ENCODE peak calls at places on chromosomes 5 and 9, in eight cellular contexts. E, S, U, O, N, L, T and P are unnamed samples.

GRCh38 chr9:20397348-20397747 is 225.0 kb downstream of the MLLT3 start:
- DNase-seq in O (no peak), L (no peak), S (no peak), E (no peak), U (no peak), T (no peak), N (no peak), P (no peak)

GRCh38 chr5:78554595-78554994 is 94.0 kb downstream of the LHFPL2 start:
- DNase-seq in U (no peak), N (no peak), T (no peak), O (no peak), S (no peak), E (no peak), L (no peak), P (no peak)

GRCh38 chr5:2574155-2574554 is 177.3 kb downstream of the IRX2 start:
- DNase-seq in E (no peak), N (no peak), L (no peak), O (no peak), S (no peak), T (no peak), U (no peak), P (no peak)

GRCh38 chr9:96253059-96253696 is 48.8 kb downstream of the HSD17B3 start:
- DNase-seq in E (no peak), L (no peak), S (no peak), U (no peak), T (no peak), O (no peak), N (no peak), P (no peak)

GRCh38 chr9:136977223-136978072 is at the start of gene PTGDS:
- DNase-seq in O (no peak), L (peak), U (no peak), T (no peak), E (no peak), S (no peak), N (no peak), P (no peak)

GRCh38 chr9:97521576-97522333 is 20.3 kb downstream of the TMOD1 start:
- DNase-seq in S (no peak), O (no peak), L (no peak), N (no peak), U (no peak), T (no peak), E (no peak), P (no peak)

GRCh38 chr5:39696672-39697398 is 272.1 kb upstream of the DAB2 start:
- DNase-seq in L (no peak), N (no peak), E (no peak), O (no peak), T (no peak), S (no peak), U (no peak), P (no peak)

GRCh38 chr9:32631991-32632390 is 3.5 kb downstream of the TAF1L start:
- DNase-seq in T (no peak), N (no peak), S (no peak), O (no peak), L (no peak), U (no peak), E (no peak), P (no peak)

GRCh38 chr9:34333836-34334235 is 4.5 kb downstream of the NUDT2 start:
- DNase-seq in N (no peak), T (no peak), O (no peak), L (no peak), U (no peak), E (no peak), S (no peak), P (no peak)

GRCh38 chr9:79535534-79535933 is 36.2 kb upstream of the TLE4 start:
- DNase-seq in U (no peak), S (no peak), E (no peak), O (no peak), N (no peak), L (no peak), T (no peak), P (no peak)

GRCh38 chr9:107137495-107138202 is 145.4 kb upstream of the RAD23B start:
- DNase-seq in N (no peak), U (no peak), O (no peak), L (peak), T (no peak), E (peak), S (peak), P (peak)

GRCh38 chr9:77521091-77521490 is 127.0 kb downstream of the GNA14 start:
- DNase-seq in T (no peak), L (no peak), N (no peak), S (no peak), E (no peak), U (no peak), O (no peak), P (no peak)

GRCh38 chr5:122229551-122229950 is 82.5 kb upstream of the SNCAIP start:
- DNase-seq in N (no peak), O (no peak), S (no peak), E (no peak), L (no peak), U (no peak), T (no peak), P (no peak)

GRCh38 chr5:18329346-18329745 is 695.1 kb downstream of the TAF11L14 start:
- DNase-seq in L (no peak), U (no peak), S (no peak), T (no peak), E (no peak), O (no peak), N (no peak), P (peak)

GRCh38 chr5:102811962-102812361 is 56.9 kb downstream of the PAM start:
- DNase-seq in L (peak), E (no peak), O (no peak), T (peak), U (no peak), N (no peak), S (no peak), P (peak)

GRCh38 chr5:77561965-77562364 is 69.8 kb upstream of the WDR41 start:
- DNase-seq in N (no peak), E (no peak), T (no peak), L (no peak), S (no peak), U (no peak), O (no peak), P (no peak)

GRCh38 chr9:127979333-127980055 is 1.3 kb downstream of the EEIG1 start:
- DNase-seq in N (peak), O (no peak), E (no peak), T (no peak), L (peak), S (peak), U (no peak), P (peak)

GRCh38 chr5:20157089-20157488 is 169.1 kb upstream of the CDH18 start:
- DNase-seq in S (no peak), N (no peak), T (no peak), L (no peak), O (no peak), U (no peak), E (no peak), P (peak)

GRCh38 chr5:134736173-134736812 is 2.1 kb upstream of the CAMLG start:
- DNase-seq in T (no peak), L (no peak), S (no peak), N (no peak), O (no peak), E (no peak), U (no peak), P (no peak)

GRCh38 chr9:93079371-93079770 is 16.6 kb upstream of the CARD19 start:
- DNase-seq in U (no peak), S (no peak), T (no peak), E (no peak), N (no peak), L (no peak), O (no peak), P (no peak)

GRCh38 chr5:154962494-154962893 is 21.6 kb downstream of the MRPL22 start:
- DNase-seq in S (peak), N (no peak), O (no peak), E (no peak), L (peak), T (no peak), U (no peak), P (no peak)

GRCh38 chr5:150481972-150482406 is 25.9 kb upstream of the NDST1 start:
- DNase-seq in L (no peak), U (no peak), N (no peak), T (no peak), E (no peak), S (no peak), O (no peak), P (no peak)

GRCh38 chr5:133110709-133111108 is 58.9 kb downstream of the HSPA4 start:
- DNase-seq in E (no peak), U (no peak), L (no peak), N (no peak), T (no peak), O (no peak), S (no peak), P (no peak)

GRCh38 chr5:29462261-29462660 is 1731.2 kb upstream of the CDH6 start:
- DNase-seq in L (no peak), U (no peak), E (no peak), S (no peak), O (no peak), T (no peak), N (no peak), P (no peak)

GRCh38 chr5:138748630-138749081 is 4.6 kb upstream of the CTNNA1 start:
- DNase-seq in T (no peak), U (no peak), O (no peak), S (no peak), N (peak), E (no peak), L (no peak), P (no peak)

GRCh38 chr5:67287795-67288194 is 91.2 kb upstream of the CD180 start:
- DNase-seq in E (no peak), S (no peak), N (no peak), U (no peak), O (no peak), T (no peak), L (peak), P (peak)

GRCh38 chr5:179322071-179323025 is 22.9 kb downstream of the ADAMTS2 start:
- DNase-seq in L (peak), O (no peak), E (no peak), N (peak), U (no peak), S (no peak), T (no peak), P (peak)

GRCh38 chr9:7103382-7104170 is 345.8 kb downstream of the KDM4C start:
- DNase-seq in O (no peak), N (peak), L (no peak), T (no peak), E (no peak), S (no peak), U (no peak), P (peak)